ENCODE peak calls at places on chromosome 13, in seven cellular contexts. M is right cardiac atrium; A is Calu3; Z is left lung; H is tibial artery; F is stimulated activated CD4-positive, alpha-beta T cell treated with anti-CD3 and anti-CD28 coated beads, Interleukin-2, amount 100 ng/mL, for 48 hours; T is activated naive CD4-positive, alpha-beta T cell treated with anti-CD3 and anti-CD28 coated beads, Interleukin-2, amount 10 ng/mL, durations not matched to agents 7 days and 5 days. G is an unnamed sample.

GRCh38 chr13:99970761-99971575 is 599 bp downstream of the ZIC5 start:
- DNase-seq in T (no peak), H (no peak), M (no peak), Z (peak; percentile 64), F (no peak), A (no peak), G (no peak)

GRCh38 chr13:114088863-114089262 is 43.6 kb downstream of the RASA3 start:
- DNase-seq in F (no peak), T (no peak), A (no peak), H (no peak), M (no peak), Z (no peak), G (no peak)

GRCh38 chr13:31945202-31945978 is 86.2 kb upstream of the FRY start:
- DNase-seq in T (no peak), Z (peak; percentile 78), A (peak; percentile 46), M (peak; percentile 76), H (peak; percentile 85), F (no peak), G (no peak)

GRCh38 chr13:112330066-112330465 is 46.1 kb upstream of the SPACA7 start:
- DNase-seq in H (no peak), T (no peak), A (no peak), M (no peak), F (no peak), Z (no peak), G (no peak)

GRCh38 chr13:20583803-20584293 is 16.9 kb downstream of the IFT88 start:
- DNase-seq in M (no peak), F (no peak), Z (no peak), A (no peak), T (no peak), H (no peak), G (no peak)

GRCh38 chr13:67143544-67144115 is 86.5 kb downstream of the PCDH9 start:
- DNase-seq in F (no peak), M (no peak), Z (no peak), H (no peak), A (no peak), T (no peak), G (no peak)

GRCh38 chr13:24323036-24323738 is 13.8 kb downstream of the C1QTNF9 start:
- DNase-seq in F (no peak), M (no peak), A (no peak), H (no peak), Z (no peak), T (no peak), G (no peak)

GRCh38 chr13:29511980-29512379 is 83.5 kb downstream of the SLC7A1 start:
- DNase-seq in F (no peak), M (no peak), T (no peak), A (no peak), H (peak; percentile 84), Z (no peak), G (no peak)

GRCh38 chr13:94345374-94346195 is 133.9 kb downstream of the DCT start:
- DNase-seq in F (no peak), H (no peak), A (no peak), Z (no peak), M (no peak), T (no peak), G (peak; percentile 47)

GRCh38 chr13:99126821-99127220 is 73.8 kb upstream of the UBAC2 start:
- DNase-seq in H (no peak), M (no peak), F (no peak), A (no peak), T (no peak), Z (no peak), G (no peak)

GRCh38 chr13:106530209-106530906 is 5.1 kb downstream of the EFNB2 start:
- DNase-seq in A (no peak), Z (no peak), H (no peak), F (no peak), T (no peak), M (no peak), G (no peak)

GRCh38 chr13:113489549-113490495 is 689 bp downstream of the DCUN1D2 start:
- DNase-seq in A (peak; percentile 1), F (peak; percentile 22), T (peak; percentile 58), Z (no peak), M (peak; percentile 46), H (no peak), G (peak; percentile 62)

GRCh38 chr13:98752111-98752941 is at the start of gene SLC15A1:
- DNase-seq in Z (no peak), A (peak; percentile 20), M (no peak), H (no peak), F (no peak), T (no peak), G (no peak)

GRCh38 chr13:35923347-35923746 is 207.8 kb downstream of the DCLK1 start:
- DNase-seq in T (no peak), A (no peak), H (no peak), M (peak; percentile 58), Z (no peak), F (no peak), G (no peak)

GRCh38 chr13:89514534-89515312 is 1832.8 kb upstream of the MIR17HG start:
- DNase-seq in Z (no peak), F (no peak), H (no peak), M (no peak), T (no peak), A (no peak), G (no peak)

GRCh38 chr13:21124853-21125252 is 51.5 kb downstream of the SKA3 start:
- DNase-seq in H (no peak), M (no peak), A (peak; percentile 77), T (no peak), Z (no peak), F (no peak), G (peak; percentile 48)

GRCh38 chr13:89925107-89925506 is 1422.4 kb upstream of the MIR17HG start:
- DNase-seq in Z (no peak), M (no peak), A (peak; percentile 1), F (no peak), H (no peak), T (no peak), G (peak; percentile 46)

GRCh38 chr13:43742911-43743310 is 43.9 kb downstream of the ENOX1 start:
- DNase-seq in A (no peak), F (no peak), Z (no peak), H (no peak), T (no peak), M (no peak), G (no peak)

GRCh38 chr13:30191491-30192100 is 115.8 kb downstream of the KATNAL1 start:
- DNase-seq in Z (no peak), T (no peak), M (no peak), F (no peak), H (no peak), A (no peak), G (no peak)

GRCh38 chr13:59562924-59563323 is 600.8 kb downstream of the DIAPH3 start:
- DNase-seq in H (no peak), T (no peak), A (no peak), Z (no peak), F (no peak), M (no peak), G (no peak)

GRCh38 chr13:76293346-76293745 is 592.9 kb downstream of the KCTD12 start:
- DNase-seq in M (no peak), A (no peak), T (no peak), H (no peak), F (no peak), Z (no peak), G (no peak)

GRCh38 chr13:22505489-22505888 is 675.3 kb upstream of the SGCG start:
- DNase-seq in A (no peak), Z (no peak), T (no peak), F (no peak), M (no peak), H (no peak), G (no peak)

GRCh38 chr13:30364133-30364532 is 56.8 kb upstream of the KATNAL1 start:
- DNase-seq in T (no peak), Z (no peak), A (no peak), F (no peak), M (no peak), H (no peak), G (no peak)

GRCh38 chr13:33176526-33176925 is 109.0 kb downstream of the STARD13 start:
- DNase-seq in F (no peak), T (no peak), A (no peak), Z (no peak), M (no peak), H (no peak), G (no peak)

GRCh38 chr13:99967884-99968520 is 3.6 kb downstream of the ZIC5 start:
- DNase-seq in A (no peak), Z (peak; percentile 77), F (no peak), T (no peak), H (no peak), M (no peak), G (no peak)

GRCh38 chr13:22703601-22704209 is 477.1 kb upstream of the SGCG start:
- DNase-seq in H (no peak), T (no peak), A (no peak), Z (no peak), F (no peak), M (no peak), G (no peak)

GRCh38 chr13:29523199-29523931 is 72.1 kb downstream of the SLC7A1 start:
- DNase-seq in A (no peak), M (peak; percentile 79), T (no peak), F (no peak), Z (no peak), H (peak; percentile 78), G (no peak)

GRCh38 chr13:74574964-74575728 is 440.9 kb upstream of the KLF12 start:
- DNase-seq in A (no peak), M (no peak), Z (no peak), H (no peak), F (no peak), T (no peak), G (no peak)

GRCh38 chr13:39189778-39190177 is 151.5 kb downstream of the NHLRC3 start:
- DNase-seq in H (no peak), T (no peak), M (no peak), F (no peak), Z (no peak), A (no peak), G (no peak)

GRCh38 chr13:104580931-104581330 is 1514.7 kb upstream of the SLC10A2 start:
- DNase-seq in F (no peak), M (no peak), A (no peak), Z (no peak), T (no peak), H (no peak), G (no peak)

GRCh38 chr13:49097374-49097773 is 121.7 kb downstream of the FNDC3A start:
- DNase-seq in H (no peak), A (no peak), T (no peak), Z (no peak), F (no peak), M (no peak), G (no peak)

GRCh38 chr13:102555914-102556553 is 40.8 kb upstream of the TPP2 start:
- DNase-seq in M (no peak), T (no peak), Z (no peak), A (no peak), F (no peak), H (no peak), G (peak; percentile 86)

GRCh38 chr13:95145587-95145986 is 155.7 kb downstream of the ABCC4 start:
- DNase-seq in Z (no peak), A (no peak), M (no peak), T (no peak), F (no peak), H (no peak), G (no peak)

GRCh38 chr13:107476068-107476467 is 739.3 kb downstream of the LIG4 start:
- DNase-seq in M (no peak), F (no peak), Z (no peak), H (no peak), A (no peak), T (no peak), G (no peak)

GRCh38 chr13:52345048-52345447 is 60.9 kb downstream of the THSD1 start:
- DNase-seq in T (no peak), F (no peak), H (no peak), Z (no peak), M (no peak), A (no peak), G (no peak)

G was measured in NAMALWA.